ENCODE peak calls at places on chromosomes 5 and 9, in eight cellular contexts. X is tibial nerve; H is fibroblast of gingiva; T is activated CD4-positive, alpha-beta memory T cell treated with anti-CD3 and anti-CD28 coated beads for 36 hours; D is left cardiac atrium; B is GM13977; E is stimulated activated CD4-positive, alpha-beta T cell treated with anti-CD3 and anti-CD28 coated beads, Interleukin-15, amount 100 ng/mL, for 24 hours; V is neuronal stem cell. O is an unnamed sample.

GRCh38 chr5:139016186-139016585 is 141.1 kb upstream of the LRRTM2 start:
- DNase-seq in B (no peak), E (no peak), V (no peak), X (no peak), T (no peak), D (no peak), H (no peak), O (no peak)

GRCh38 chr5:82662340-82662739 is 384.2 kb upstream of the RPS23 start:
- DNase-seq in E (no peak), H (peak), T (no peak), B (no peak), D (no peak), V (no peak), X (no peak), O (no peak)

GRCh38 chr5:169914766-169915165 is 65.5 kb downstream of the INSYN2B start:
- DNase-seq in T (no peak), B (no peak), X (peak), H (peak), V (peak), D (peak), E (no peak), O (peak)

GRCh38 chr5:150298701-150299451 is 3.8 kb downstream of the ARSI start:
- DNase-seq in T (no peak), V (no peak), D (no peak), H (peak), E (no peak), X (peak), B (no peak), O (peak)

GRCh38 chr9:96604005-96604320 is 15.7 kb downstream of the CDC14B start:
- DNase-seq in D (peak), X (peak), V (no peak), E (no peak), H (peak), T (no peak), B (no peak), O (peak)

GRCh38 chr9:88680505-88681160 is 145.7 kb downstream of the NXNL2 start:
- DNase-seq in D (no peak), H (no peak), E (no peak), X (no peak), B (no peak), V (no peak), T (no peak), O (peak)

GRCh38 chr5:150166193-150167162 is at the start of gene CDX1:
- DNase-seq in D (no peak), E (no peak), H (no peak), B (no peak), X (no peak), T (no peak), V (no peak), O (no peak)

GRCh38 chr5:20248102-20248501 is 260.1 kb upstream of the CDH18 start:
- DNase-seq in T (no peak), X (no peak), V (no peak), D (no peak), E (no peak), H (no peak), B (no peak), O (no peak)

GRCh38 chr5:159567461-159567860 is 237.2 kb upstream of the IL12B start:
- DNase-seq in D (no peak), B (no peak), E (no peak), X (no peak), V (no peak), T (no peak), H (peak), O (no peak)

GRCh38 chr5:95734916-95735315 is 3.8 kb downstream of the RHOBTB3 start:
- DNase-seq in B (no peak), D (no peak), X (no peak), E (no peak), V (no peak), H (peak), T (no peak), O (no peak)

GRCh38 chr5:132540764-132541163 is 2.6 kb downstream of the IL5 start:
- DNase-seq in B (no peak), X (no peak), T (no peak), D (no peak), E (no peak), H (no peak), V (no peak), O (no peak)

GRCh38 chr9:37617837-37618236 is 25.4 kb upstream of the TOMM5 start:
- DNase-seq in B (no peak), V (peak), H (no peak), E (no peak), X (no peak), T (no peak), D (no peak), O (peak)

GRCh38 chr9:130039504-130040147 is 3.4 kb downstream of the FNBP1 start:
- DNase-seq in E (no peak), T (no peak), V (no peak), B (no peak), X (no peak), H (peak), D (no peak), O (no peak)

GRCh38 chr9:134891016-134891589 is 10.5 kb downstream of the FCN2 start:
- DNase-seq in V (no peak), T (no peak), B (no peak), H (no peak), D (no peak), X (no peak), E (no peak), O (no peak)

GRCh38 chr9:97501177-97501971 is at the start of gene TMOD1:
- DNase-seq in H (peak), D (peak), B (peak), X (peak), E (peak), V (peak), T (peak), O (peak)

GRCh38 chr9:133857639-133858038 is 119.5 kb upstream of the SARDH start:
- DNase-seq in T (no peak), E (no peak), V (no peak), X (no peak), D (no peak), H (no peak), B (no peak), O (no peak)

GRCh38 chr9:126533911-126534300 is 79.8 kb upstream of the LMX1B start:
- DNase-seq in H (no peak), D (no peak), X (no peak), V (no peak), E (no peak), B (no peak), T (no peak), O (no peak)

GRCh38 chr9:84667571-84668203 is 1.8 kb upstream of the NTRK2 start:
- DNase-seq in B (peak), H (no peak), X (peak), V (peak), E (peak), T (peak), D (peak), O (peak)

GRCh38 chr5:141969783-141970741 is 1.2 kb downstream of the RNF14 start:
- DNase-seq in D (no peak), B (peak), H (no peak), E (no peak), V (no peak), T (no peak), X (no peak), O (peak)

GRCh38 chr5:32866138-32866537 is 155.0 kb downstream of the NPR3 start:
- DNase-seq in V (no peak), B (no peak), T (no peak), X (no peak), E (no peak), D (no peak), H (peak), O (peak)

GRCh38 chr5:126975791-126976190 is 54.6 kb downstream of the MARCHF3 start:
- DNase-seq in X (no peak), H (no peak), V (no peak), B (no peak), T (no peak), D (no peak), E (no peak), O (no peak)

GRCh38 chr5:14778789-14779070 is 92.8 kb downstream of the ANKH start:
- DNase-seq in T (no peak), E (no peak), D (no peak), B (no peak), H (no peak), X (no peak), V (no peak), O (no peak)